ENCODE peak calls at places on chromosomes 12 and 14, in four cellular contexts. N, P, F and J are unnamed samples.

GRCh38 chr12:70255311-70255710 is 12.1 kb downstream of the CNOT2 start:
- DNase-seq in N (no peak), F (peak; percentile 12), P (no peak), J (no peak)

GRCh38 chr14:77554816-77555599 is 56.4 kb upstream of the ISM2 start:
- DNase-seq in P (no peak), N (no peak), F (no peak), J (no peak)

GRCh38 chr12:87618199-87618598 is 411.0 kb downstream of the C12orf50 start:
- DNase-seq in F (peak; percentile 16), P (no peak), N (no peak), J (no peak)

GRCh38 chr12:124904306-124905098 is 9.9 kb downstream of the UBC start:
- DNase-seq in N (peak; percentile 95), P (no peak), F (peak; percentile 90), J (peak; percentile 82)

GRCh38 chr14:105163040-105163742 is 5.4 kb downstream of the JAG2 start:
- DNase-seq in N (no peak), F (no peak), P (no peak), J (no peak)

GRCh38 chr12:27709932-27710591 is 570 bp upstream of the MRPS35 start:
- DNase-seq in N (no peak), P (no peak), F (peak; percentile 54), J (peak; percentile 56)

GRCh38 chr12:24822121-24822899 is 126.6 kb downstream of the BCAT1 start:
- DNase-seq in P (no peak), F (peak; percentile 77), N (no peak), J (no peak)

GRCh38 chr12:89417246-89417977 is 65.1 kb upstream of the DUSP6 start:
- DNase-seq in P (no peak), N (no peak), F (peak; percentile 38), J (no peak)

GRCh38 chr12:21696603-21697002 is 39.0 kb upstream of the LDHB start:
- DNase-seq in P (no peak), F (no peak), N (no peak), J (no peak)

GRCh38 chr14:104442107-104442551 is 137.4 kb upstream of the C14orf180 start:
- DNase-seq in P (peak; percentile 47), N (peak; percentile 73), F (no peak), J (no peak)

GRCh38 chr14:44463386-44464004 is 43.6 kb downstream of the FSCB start:
- DNase-seq in N (no peak), F (no peak), P (no peak), J (no peak)

GRCh38 chr12:116370004-116370404 is 92.5 kb upstream of the MED13L start:
- DNase-seq in P (no peak), N (no peak), F (no peak), J (no peak)

GRCh38 chr14:51360592-51360991 is 120.5 kb downstream of the TMX1 start:
- DNase-seq in F (no peak), N (no peak), P (no peak), J (no peak)

GRCh38 chr14:22479781-22480464 is 109.1 kb downstream of the DAD1 start:
- DNase-seq in F (no peak), N (no peak), P (no peak), J (no peak)

GRCh38 chr14:50001146-50001998 is 108.5 kb downstream of the ARF6 start:
- DNase-seq in N (no peak), F (peak; percentile 97), P (peak; percentile 67), J (peak; percentile 89)

DNA sequence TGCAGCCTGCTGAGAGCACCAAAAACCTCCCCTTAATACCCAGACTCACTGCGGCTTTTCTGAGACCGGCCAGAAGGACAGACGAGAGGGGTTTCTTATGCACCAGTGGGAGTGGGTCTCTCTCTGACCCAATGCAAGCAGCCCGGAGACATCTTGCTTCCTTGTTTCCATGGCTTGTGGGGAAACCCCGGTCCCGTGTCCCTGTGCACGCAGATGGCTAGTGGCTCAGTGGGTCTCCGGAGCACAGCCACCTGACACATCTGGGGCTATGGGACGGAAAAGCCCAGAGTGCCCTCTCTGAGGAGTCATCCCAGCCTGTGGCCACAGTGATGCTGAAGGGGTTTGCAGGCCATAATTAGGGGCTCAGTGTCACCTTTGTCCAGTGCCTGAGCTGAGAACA is 197.6 kb downstream of the PHETA1 start:
- DNase-seq in N (no peak), P (no peak), F (no peak), J (no peak)
- H3K4me1 ChIP-seq in N (no peaks in the 10 kb centered on the region), P (no peaks in the 10 kb centered on the region), F (no peaks in the 10 kb centered on the region), J (no peaks in the 10 kb centered on the region)

DNA sequence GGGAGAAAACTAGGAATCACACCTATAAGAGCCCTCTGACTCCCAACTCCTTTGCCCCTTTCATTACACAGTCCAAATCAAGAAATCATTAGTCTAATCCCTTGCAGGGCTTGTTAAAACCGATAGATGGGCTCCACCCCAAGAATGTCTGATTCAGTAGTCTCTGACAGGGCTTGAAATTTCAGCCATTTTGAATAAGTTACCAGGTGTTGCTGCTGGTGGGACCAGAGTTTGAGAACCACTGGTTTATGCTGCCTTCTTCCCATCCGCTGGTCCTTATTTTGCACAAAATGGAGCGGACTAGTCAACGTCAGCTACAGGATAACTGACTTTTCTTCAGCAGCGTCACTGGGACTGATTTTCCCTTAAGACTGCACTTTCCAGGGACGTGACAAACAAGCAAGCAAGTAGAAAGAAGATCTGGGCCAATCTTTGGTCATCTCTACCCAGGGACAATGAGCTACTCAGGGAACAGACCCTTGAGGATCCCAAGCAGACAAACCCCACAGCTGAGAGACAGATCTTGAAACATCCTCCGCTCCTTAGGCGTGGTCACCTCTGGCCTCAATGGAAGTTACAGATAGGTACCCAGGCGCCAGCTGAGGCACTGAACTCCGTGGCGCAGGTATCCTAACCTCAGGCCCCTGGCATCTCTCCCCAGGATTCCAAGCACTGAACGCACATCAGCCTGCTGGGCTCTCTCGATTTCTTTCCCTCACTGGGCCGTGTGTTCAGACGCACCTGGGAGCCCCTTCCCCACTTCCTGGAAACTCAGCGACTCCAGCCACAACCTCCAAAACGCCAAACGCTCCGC is 900 bp downstream of the KCTD10 start:
- DNase-seq in F (no peak), N (no peak), P (no peak), J (peak; percentile 47)
- H3K4me1 ChIP-seq in F (peaks cover 29% of the 10 kb centered on the region), N (peaks cover 3% of the 10 kb centered on the region), P (peaks cover 16% of the 10 kb centered on the region), J (peaks cover 26% of the 10 kb centered on the region)

GRCh38 chr12:79688376-79689040 is 2.3 kb downstream of the PAWR start:
- DNase-seq in P (no peak), N (no peak), F (peak; percentile 25), J (no peak)
- H3K4me1 ChIP-seq in P (peaks cover 35% of the 10 kb centered on the region), N (no peaks in the 10 kb centered on the region), F (peaks cover 33% of the 10 kb centered on the region), J (peaks cover 14% of the 10 kb centered on the region)

DNA sequence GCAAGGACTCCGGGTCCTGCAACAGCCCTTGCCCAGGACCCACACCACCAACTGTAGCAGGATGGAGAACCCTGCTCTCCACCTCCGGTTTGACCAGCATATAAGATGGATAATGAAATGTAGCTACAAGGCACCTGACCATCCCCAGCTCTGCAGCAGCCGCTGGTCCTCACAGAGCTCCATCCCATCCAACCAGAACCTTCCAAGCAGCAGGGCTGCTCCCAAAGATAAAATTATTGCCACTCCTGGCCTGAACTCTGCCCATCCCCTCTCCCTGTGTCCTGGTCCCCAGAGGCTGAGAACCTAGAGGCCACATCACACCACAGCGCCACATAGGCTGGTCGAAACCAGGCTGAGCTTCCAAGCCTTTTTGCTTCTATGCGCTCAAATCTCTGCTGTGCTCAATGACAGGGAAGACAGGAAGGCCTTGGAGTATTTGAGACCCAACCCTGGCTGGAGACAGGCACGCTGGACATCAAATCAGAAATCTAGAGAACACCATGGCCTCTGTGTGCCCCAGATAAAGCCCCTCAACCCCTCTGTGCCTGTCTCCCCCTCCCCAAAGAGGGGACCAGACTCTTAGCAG is 4.2 kb downstream of the CDK2AP1 start:
- DNase-seq in P (no peak), F (no peak), N (no peak), J (no peak)
- H3K4me1 ChIP-seq in P (peaks cover 2% of the 10 kb centered on the region), F (peaks cover 25% of the 10 kb centered on the region), N (no peaks in the 10 kb centered on the region), J (peaks cover 6% of the 10 kb centered on the region)

GRCh38 chr12:49206389-49206788 is 17.5 kb upstream of the TUBA1A start:
- DNase-seq in P (no peak), F (no peak), N (no peak), J (no peak)

GRCh38 chr12:49198431-49199155 is 9.7 kb upstream of the TUBA1A start:
- DNase-seq in P (no peak), F (peak; percentile 73), N (no peak), J (no peak)

GRCh38 chr12:49195734-49196133 is 6.9 kb upstream of the TUBA1A start:
- DNase-seq in F (no peak), P (no peak), N (no peak), J (no peak)

GRCh38 chr12:49201595-49202295 is 12.9 kb upstream of the TUBA1A start:
- DNase-seq in P (no peak), F (peak; percentile 80), N (no peak), J (no peak)

DNA sequence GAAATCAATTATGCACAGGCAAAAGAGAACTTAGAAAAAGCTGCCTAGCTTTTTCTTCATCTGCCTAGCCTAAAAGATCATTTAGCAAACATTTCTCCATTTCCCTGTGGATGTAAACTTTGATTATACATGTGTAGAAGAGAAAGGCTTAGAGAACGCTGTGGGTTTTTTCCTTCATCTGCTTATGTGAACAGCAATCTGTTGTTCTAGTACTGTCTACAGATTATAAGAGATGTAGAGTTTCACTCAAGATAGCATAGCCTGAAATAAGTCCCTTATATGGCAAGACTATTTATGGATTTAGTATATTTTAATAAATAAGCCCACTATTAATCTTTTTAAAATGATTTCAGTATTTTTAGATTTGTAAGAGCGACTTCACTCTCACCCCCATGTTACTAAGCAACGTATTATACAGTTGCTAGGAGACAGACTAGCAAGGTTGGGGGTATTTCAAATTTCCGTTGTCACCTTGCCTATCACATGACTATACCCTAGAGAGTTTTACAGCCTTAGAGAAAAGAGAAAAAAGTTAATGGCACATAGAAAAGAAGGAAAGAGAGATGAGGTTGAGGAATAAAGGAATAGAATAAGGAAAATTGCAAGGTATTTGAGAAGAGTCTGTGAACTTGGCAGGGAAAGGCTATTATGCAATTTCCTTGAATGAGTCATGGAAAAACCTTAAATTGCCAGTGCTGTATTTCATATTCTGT is 12.2 kb upstream of the TUBA1A start:
- DNase-seq in F (peak; percentile 76), N (no peak), P (no peak), J (no peak)
- H3K4me1 ChIP-seq in F (peaks cover 21% of the 10 kb centered on the region), N (no peaks in the 10 kb centered on the region), P (peaks cover 23% of the 10 kb centered on the region), J (peaks cover 6% of the 10 kb centered on the region)

GRCh38 chr14:65336191-65336591 is 76.3 kb upstream of the FUT8 start:
- DNase-seq in P (no peak), F (no peak), N (no peak), J (no peak)
- H3K4me1 ChIP-seq in P (peaks cover 6% of the 10 kb centered on the region), F (peaks cover 8% of the 10 kb centered on the region), N (no peaks in the 10 kb centered on the region), J (peaks cover 31% of the 10 kb centered on the region)

GRCh38 chr12:120475643-120476042 is 6.1 kb upstream of the SRSF9 start:
- DNase-seq in N (no peak), P (no peak), F (no peak), J (no peak)
- H3K4me1 ChIP-seq in N (no peaks in the 10 kb centered on the region), P (no peaks in the 10 kb centered on the region), F (peaks cover 24% of the 10 kb centered on the region), J (no peaks in the 10 kb centered on the region)

GRCh38 chr14:94471045-94471444 is 5.0 kb downstream of the SERPINA9 start:
- DNase-seq in F (no peak), N (no peak), P (no peak), J (no peak)
- H3K4me1 ChIP-seq in F (peaks cover 14% of the 10 kb centered on the region), N (no peaks in the 10 kb centered on the region), P (no peaks in the 10 kb centered on the region), J (no peaks in the 10 kb centered on the region)

GRCh38 chr14:64707661-64708060 is 3.4 kb downstream of the PLEKHG3 start:
- DNase-seq in N (peak; percentile 9), P (no peak), F (peak; percentile 96), J (no peak)
- H3K4me1 ChIP-seq in N (no peaks in the 10 kb centered on the region), P (peaks cover 39% of the 10 kb centered on the region), F (peaks cover 55% of the 10 kb centered on the region), J (peaks cover 33% of the 10 kb centered on the region)